ENCODE peak calls at places on chromosomes 3 and 15, in nine cellular contexts. N is left lung, X is fibroblast of mammary gland, S is GM12865, I is uterus, E is right atrium auricular region, J is endodermal cell, F is K562, P is AG10803. W is an unnamed sample.

GRCh38 chr15:58074452-58074851 is 8.9 kb upstream of the ALDH1A2 start:
- DNase-seq in I (no peak), P (no peak), N (no peak), F (no peak), S (no peak), X (no peak), J (no peak), E (no peak), W (no peak)

GRCh38 chr3:59451800-59452741 is 402.2 kb upstream of the CFAP20DC start:
- DNase-seq in I (no peak), S (no peak), F (no peak), X (no peak), J (no peak), P (no peak), N (no peak), E (no peak), W (no peak)

GRCh38 chr3:181383760-181384159 is 328.0 kb upstream of the SOX2 start:
- DNase-seq in F (no peak), S (no peak), P (no peak), E (no peak), X (no peak), J (no peak), N (no peak), I (no peak), W (no peak)

GRCh38 chr3:52349611-52350395 is 33.7 kb downstream of the DNAH1 start:
- DNase-seq in N (no peak), I (no peak), J (no peak), E (no peak), X (no peak), F (no peak), S (no peak), P (no peak), W (no peak)

GRCh38 chr3:123949606-123950005 is 11.4 kb downstream of the CCDC14 start:
- DNase-seq in J (no peak), S (no peak), N (no peak), I (no peak), F (no peak), X (peak), E (no peak), P (peak), W (peak)

GRCh38 chr3:160012108-160012507 is 23.5 kb downstream of the IL12A start:
- DNase-seq in P (no peak), F (no peak), E (no peak), S (peak), J (no peak), N (no peak), X (no peak), I (no peak), W (no peak)

GRCh38 chr3:11610044-11610671 is 33.6 kb downstream of the VGLL4 start:
- DNase-seq in J (no peak), E (peak), P (no peak), X (peak), S (no peak), I (no peak), N (no peak), F (no peak), W (peak)

GRCh38 chr3:182692021-182692420 is 101.3 kb upstream of the ATP11B start:
- DNase-seq in N (no peak), E (no peak), P (no peak), X (no peak), J (no peak), S (peak), I (no peak), F (no peak), W (no peak)

GRCh38 chr3:195203631-195204030 is 67.3 kb downstream of the XXYLT1 start:
- DNase-seq in X (no peak), E (peak), F (no peak), J (peak), P (no peak), S (no peak), N (no peak), I (peak), W (no peak)

GRCh38 chr3:120452816-120453215 is 2.0 kb upstream of the FSTL1 start:
- DNase-seq in P (no peak), I (no peak), N (no peak), E (no peak), S (no peak), X (no peak), J (no peak), F (no peak), W (no peak)

GRCh38 chr3:190435618-190436017 is 14.1 kb downstream of the TMEM207 start:
- DNase-seq in P (peak), J (no peak), N (no peak), X (no peak), S (no peak), I (no peak), E (no peak), F (no peak), W (no peak)

GRCh38 chr3:146817705-146818104 is 212.6 kb upstream of the PLSCR5 start:
- DNase-seq in S (no peak), F (no peak), P (peak), X (peak), E (no peak), J (no peak), N (no peak), I (no peak), W (peak)
- TF ChIP-seq CTCF in S (no peak), F (no peak), P (peak), X (peak), E (no peak), J (peak), N (no peak), I (no peak), W (peak)

GRCh38 chr3:64266983-64267382 is 41.7 kb upstream of the PRICKLE2 start:
- DNase-seq in N (no peak), E (no peak), J (no peak), X (no peak), S (no peak), P (no peak), I (no peak), F (no peak), W (peak)
- H3K4me3 ChIP-seq in N (peak), E (peak), J (peak), X (peak), S (no peak), P (peak), I (peak), F (no peak), W (peak)

GRCh38 chr15:51907136-51907862 is 64.3 kb downstream of the LEO1 start:
- DNase-seq in S (no peak), P (no peak), X (peak), J (peak), E (no peak), I (no peak), F (peak), N (peak), W (no peak)
- TF ChIP-seq CTCF in S (no peak), P (no peak), X (no peak), J (peak), E (no peak), I (no peak), F (peak), N (no peak), W (no peak)

GRCh38 chr3:169245631-169246030 is 417.9 kb downstream of the MECOM start:
- DNase-seq in J (no peak), F (no peak), E (no peak), I (no peak), N (no peak), P (no peak), S (no peak), X (no peak), W (no peak)

GRCh38 chr3:169243579-169243978 is 419.9 kb downstream of the MECOM start:
- DNase-seq in N (no peak), S (no peak), X (no peak), P (no peak), I (no peak), F (no peak), E (no peak), J (no peak), W (no peak)

GRCh38 chr3:169246158-169246557 is 417.4 kb downstream of the MECOM start:
- DNase-seq in P (no peak), X (no peak), F (no peak), E (no peak), J (no peak), S (no peak), I (no peak), N (no peak), W (no peak)

GRCh38 chr3:169243122-169243521 is 420.4 kb downstream of the MECOM start:
- DNase-seq in J (no peak), S (no peak), X (no peak), F (no peak), N (no peak), P (peak), I (no peak), E (no peak), W (peak)

DNA sequence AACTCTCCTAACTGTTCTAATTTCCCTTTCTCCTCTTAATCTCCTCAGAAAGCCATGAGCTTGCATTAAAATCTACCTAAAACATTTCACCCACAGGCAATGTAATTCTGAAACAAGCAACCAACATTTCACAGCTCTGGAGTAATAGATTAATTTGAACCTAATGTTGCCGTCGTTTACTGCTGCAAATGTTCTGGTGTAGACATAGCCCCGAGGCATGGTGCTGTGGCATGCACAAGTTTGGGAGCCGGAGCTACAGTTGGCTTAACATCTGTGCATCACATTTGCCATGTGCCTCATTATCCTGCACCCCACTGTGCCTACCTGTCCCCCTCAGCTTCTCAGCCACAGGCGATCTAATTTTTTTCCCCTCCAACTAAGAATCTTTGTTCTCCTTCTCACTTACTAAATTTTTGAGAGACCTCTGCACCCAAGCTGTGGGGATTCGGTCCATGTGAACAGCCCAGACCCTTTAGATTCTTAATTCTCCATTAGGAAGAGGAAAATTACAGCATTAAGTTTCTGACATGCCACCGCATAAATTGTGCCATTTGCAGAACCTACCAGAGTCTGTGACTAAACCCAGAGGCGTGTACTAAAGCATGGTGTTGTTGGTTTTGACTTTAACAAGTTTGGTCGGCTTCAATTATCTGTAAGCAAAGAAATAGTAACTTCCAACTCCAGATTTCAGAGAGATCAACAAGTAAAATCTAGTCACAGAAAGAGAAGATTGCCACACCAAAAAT is 419.2 kb downstream of the MECOM start:
- DNase-seq in S (no peak), X (no peak), E (no peak), J (no peak), N (no peak), P (no peak), F (no peak), I (no peak), W (no peak)
- H3K4me3 ChIP-seq in S (no peak), X (no peak), E (no peak), J (no peak), N (no peak), P (no peak), F (no peak), I (no peak), W (no peak)

W was measured in fibroblast of the aortic adventitia.